ENCODE peak calls at places on chromosome 22, in four cellular contexts. One of them, this sample, is unnamed.
A peak's percentile ranks its signal among the peaks of the same experiment; 100 is the strongest.

GRCh38 chr22:20514658-20515406 is 7.4 kb downstream of the MED15 start:
- DNase-seq in kidney epithelial cell: no peak
- DNase-seq in fibroblast of lung: peak; percentile 88
- DNase-seq in RWPE1: peak; percentile 69
- DNase-seq in this sample: peak; percentile 59

GRCh38 chr22:50105529-50106100 is 15.8 kb downstream of the MOV10L1 start:
- DNase-seq in kidney epithelial cell: no peak
- DNase-seq in fibroblast of lung: no peak
- DNase-seq in RWPE1: peak; percentile 36
- DNase-seq in this sample: no peak

GRCh38 chr22:39724857-39725256 is 154.3 kb downstream of the CACNA1I start:
- DNase-seq in kidney epithelial cell: no peak
- DNase-seq in fibroblast of lung: no peak
- DNase-seq in RWPE1: no peak
- DNase-seq in this sample: no peak

GRCh38 chr22:44191036-44191454 is 10.3 kb downstream of the PARVG start:
- DNase-seq in kidney epithelial cell: no peak
- DNase-seq in fibroblast of lung: peak; percentile 37
- DNase-seq in RWPE1: no peak
- DNase-seq in this sample: no peak

GRCh38 chr22:49462795-49463194 is 364.9 kb downstream of the BRD1 start:
- DNase-seq in kidney epithelial cell: no peak
- DNase-seq in fibroblast of lung: no peak
- DNase-seq in RWPE1: no peak
- DNase-seq in this sample: no peak

GRCh38 chr22:23113847-23114720 is 27.7 kb downstream of the RSPH14 start:
- DNase-seq in kidney epithelial cell: no peak
- DNase-seq in fibroblast of lung: no peak
- DNase-seq in RWPE1: no peak
- DNase-seq in this sample: no peak

GRCh38 chr22:44532466-44533025 is 34.5 kb upstream of the RTL6 start:
- DNase-seq in kidney epithelial cell: no peak
- DNase-seq in fibroblast of lung: no peak
- DNase-seq in RWPE1: no peak
- DNase-seq in this sample: no peak

GRCh38 chr22:25970996-25971811 is 198.1 kb upstream of the SEZ6L start:
- DNase-seq in kidney epithelial cell: no peak
- DNase-seq in fibroblast of lung: no peak
- DNase-seq in RWPE1: no peak
- DNase-seq in this sample: no peak

GRCh38 chr22:33829549-33830280 is 90.6 kb downstream of the LARGE1 start:
- DNase-seq in kidney epithelial cell: no peak
- DNase-seq in fibroblast of lung: no peak
- DNase-seq in RWPE1: no peak
- DNase-seq in this sample: no peak

GRCh38 chr22:45224988-45225731 is 15.5 kb downstream of the KIAA0930 start:
- DNase-seq in kidney epithelial cell: no peak
- DNase-seq in fibroblast of lung: no peak
- DNase-seq in RWPE1: no peak
- DNase-seq in this sample: no peak

DNA sequence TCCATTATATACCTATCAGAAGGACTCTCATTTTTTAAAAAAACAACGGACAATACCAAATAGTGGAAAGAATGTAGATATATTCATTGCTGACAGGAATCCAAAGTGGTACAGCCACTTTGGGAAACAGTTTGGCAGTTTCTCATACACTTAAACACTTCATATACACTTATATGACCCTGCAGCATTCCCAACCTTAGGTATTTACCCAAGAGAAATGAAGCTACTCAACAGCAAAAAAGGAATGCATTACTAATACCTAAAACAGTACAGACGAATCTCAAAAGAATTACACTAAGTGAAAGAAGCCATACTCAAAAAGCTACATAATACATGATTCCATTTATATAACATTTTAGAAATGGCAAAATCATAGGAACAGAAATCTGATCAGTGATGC is 51.5 kb downstream of the RBFOX2 start:
- DNase-seq in kidney epithelial cell: no peak
- DNase-seq in fibroblast of lung: peak; percentile 92
- DNase-seq in RWPE1: no peak
- DNase-seq in this sample: no peak
- TF ChIP-seq CTCF in kidney epithelial cell: no peak
- TF ChIP-seq CTCF in fibroblast of lung: no peak
- TF ChIP-seq CTCF in RWPE1: no peak
- TF ChIP-seq CTCF in this sample: no peak

DNA sequence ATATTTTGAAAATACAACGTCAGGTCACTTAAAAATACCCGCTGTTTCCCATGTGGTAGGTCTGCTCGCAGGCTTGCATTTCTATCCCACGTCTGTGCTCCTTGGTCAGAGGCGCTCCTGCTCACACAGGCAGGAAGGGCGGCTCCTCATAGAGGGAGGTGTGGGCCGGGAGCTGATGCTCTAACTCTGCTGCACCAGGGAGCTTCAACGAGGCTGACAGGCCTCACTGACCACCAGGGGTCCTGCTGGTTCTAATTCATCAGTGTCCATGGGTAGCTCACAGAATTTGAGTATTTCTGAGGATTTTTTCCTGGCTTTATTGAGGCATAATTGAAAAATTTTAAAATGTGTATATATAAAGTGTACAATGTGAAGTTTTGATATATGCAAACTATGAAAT is 68.5 kb downstream of the PIWIL3 start:
- DNase-seq in kidney epithelial cell: no peak
- DNase-seq in fibroblast of lung: no peak
- DNase-seq in RWPE1: no peak
- DNase-seq in this sample: no peak
- TF ChIP-seq CTCF in kidney epithelial cell: no peak
- TF ChIP-seq CTCF in fibroblast of lung: peak; percentile 11
- TF ChIP-seq CTCF in RWPE1: no peak
- TF ChIP-seq CTCF in this sample: no peak

GRCh38 chr22:46262449-46263207 is 515 bp downstream of the PKDREJ start:
- DNase-seq in kidney epithelial cell: no peak
- DNase-seq in fibroblast of lung: peak; percentile 56
- DNase-seq in RWPE1: no peak
- DNase-seq in this sample: no peak
- TF ChIP-seq CTCF in kidney epithelial cell: peak; percentile 38
- TF ChIP-seq CTCF in fibroblast of lung: peak; percentile 31
- TF ChIP-seq CTCF in RWPE1: no peak
- TF ChIP-seq CTCF in this sample: no peak

DNA sequence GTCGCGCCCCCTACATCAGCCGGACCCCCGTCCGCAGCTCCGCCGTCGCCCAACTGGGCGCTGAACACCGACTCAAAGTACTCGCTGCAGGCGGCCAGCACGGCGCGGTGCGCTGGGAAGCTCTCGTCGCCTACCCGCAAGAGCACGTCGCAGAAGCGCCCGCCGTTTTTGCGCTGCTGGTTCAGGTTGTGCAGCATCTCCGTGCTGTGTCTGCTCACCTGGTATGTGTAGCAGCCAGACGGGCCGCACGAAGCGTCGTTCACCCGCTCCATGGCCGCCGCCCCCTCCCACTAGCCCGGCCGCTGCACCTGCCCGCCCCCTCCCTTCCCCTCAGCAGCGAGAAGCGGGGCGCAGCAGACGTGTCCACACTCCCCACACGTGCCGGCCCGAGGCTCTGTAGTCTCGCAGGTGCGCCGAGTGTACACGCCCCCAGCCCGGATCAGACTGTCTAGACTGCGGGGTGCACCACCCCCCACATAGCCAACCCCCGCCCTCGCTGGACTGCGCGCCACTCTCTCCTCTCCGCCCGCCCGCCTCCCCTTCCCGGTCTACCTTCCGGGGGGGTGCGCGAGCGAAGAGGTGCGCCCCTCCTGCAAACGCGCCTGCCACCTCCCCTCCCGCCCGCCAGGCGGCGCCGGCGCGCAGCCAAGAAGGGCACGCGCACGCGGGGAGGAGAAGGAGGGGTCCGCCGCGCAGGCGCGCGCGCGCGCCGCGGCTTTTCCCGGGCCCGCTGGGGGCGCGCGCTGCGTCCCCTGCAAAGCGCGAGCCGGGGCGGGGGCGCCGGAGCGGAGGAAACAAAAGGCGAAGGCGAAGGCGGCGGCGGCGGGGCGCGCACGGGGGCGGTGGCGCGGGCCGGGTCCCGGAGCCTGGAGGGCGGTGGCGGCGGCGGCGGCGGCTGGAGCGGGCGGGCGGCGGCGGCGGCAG is 553 bp downstream of the PATZ1 start:
- DNase-seq in kidney epithelial cell: no peak
- DNase-seq in fibroblast of lung: peak; percentile 84
- DNase-seq in RWPE1: peak; percentile 80
- DNase-seq in this sample: peak; percentile 58
- TF ChIP-seq CTCF in kidney epithelial cell: peak; percentile 51
- TF ChIP-seq CTCF in fibroblast of lung: peak; percentile 47
- TF ChIP-seq CTCF in RWPE1: peak; percentile 97
- TF ChIP-seq CTCF in this sample: peak; percentile 61

DNA sequence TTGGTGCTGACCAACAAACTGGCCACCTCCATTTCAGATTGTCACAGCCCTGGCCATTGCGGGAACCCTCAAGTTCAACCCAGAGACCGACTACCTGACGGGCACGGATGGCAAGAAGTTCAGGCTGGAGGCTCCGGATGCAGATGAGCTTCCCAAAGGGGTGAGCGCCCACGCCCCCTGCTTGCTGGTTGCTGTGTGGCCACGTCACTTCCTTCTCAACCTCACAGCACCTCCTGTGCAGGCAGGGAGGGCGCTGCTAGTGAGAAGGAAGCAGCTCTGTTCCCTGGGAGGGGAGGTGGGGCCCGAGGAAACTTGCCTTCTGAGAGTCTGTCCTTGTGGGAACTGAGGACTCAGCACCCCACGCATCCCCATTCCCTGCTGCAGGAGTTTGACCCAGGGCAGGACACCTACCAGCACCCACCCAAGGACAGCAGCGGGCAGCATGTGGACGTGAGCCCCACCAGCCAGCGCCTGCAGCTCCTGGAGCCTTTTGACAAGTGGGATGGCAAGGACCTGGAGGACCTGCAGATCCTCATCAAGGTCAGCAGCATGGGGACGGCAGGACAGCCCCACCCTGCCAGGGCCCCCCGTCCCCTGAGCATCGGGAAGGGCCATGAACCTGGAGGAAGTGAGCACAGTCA is 19.3 kb downstream of the POLR3H start:
- DNase-seq in kidney epithelial cell: no peak
- DNase-seq in fibroblast of lung: no peak
- DNase-seq in RWPE1: no peak
- DNase-seq in this sample: no peak
- TF ChIP-seq CTCF in kidney epithelial cell: no peak
- TF ChIP-seq CTCF in fibroblast of lung: peak; percentile 9
- TF ChIP-seq CTCF in RWPE1: no peak
- TF ChIP-seq CTCF in this sample: no peak

DNA sequence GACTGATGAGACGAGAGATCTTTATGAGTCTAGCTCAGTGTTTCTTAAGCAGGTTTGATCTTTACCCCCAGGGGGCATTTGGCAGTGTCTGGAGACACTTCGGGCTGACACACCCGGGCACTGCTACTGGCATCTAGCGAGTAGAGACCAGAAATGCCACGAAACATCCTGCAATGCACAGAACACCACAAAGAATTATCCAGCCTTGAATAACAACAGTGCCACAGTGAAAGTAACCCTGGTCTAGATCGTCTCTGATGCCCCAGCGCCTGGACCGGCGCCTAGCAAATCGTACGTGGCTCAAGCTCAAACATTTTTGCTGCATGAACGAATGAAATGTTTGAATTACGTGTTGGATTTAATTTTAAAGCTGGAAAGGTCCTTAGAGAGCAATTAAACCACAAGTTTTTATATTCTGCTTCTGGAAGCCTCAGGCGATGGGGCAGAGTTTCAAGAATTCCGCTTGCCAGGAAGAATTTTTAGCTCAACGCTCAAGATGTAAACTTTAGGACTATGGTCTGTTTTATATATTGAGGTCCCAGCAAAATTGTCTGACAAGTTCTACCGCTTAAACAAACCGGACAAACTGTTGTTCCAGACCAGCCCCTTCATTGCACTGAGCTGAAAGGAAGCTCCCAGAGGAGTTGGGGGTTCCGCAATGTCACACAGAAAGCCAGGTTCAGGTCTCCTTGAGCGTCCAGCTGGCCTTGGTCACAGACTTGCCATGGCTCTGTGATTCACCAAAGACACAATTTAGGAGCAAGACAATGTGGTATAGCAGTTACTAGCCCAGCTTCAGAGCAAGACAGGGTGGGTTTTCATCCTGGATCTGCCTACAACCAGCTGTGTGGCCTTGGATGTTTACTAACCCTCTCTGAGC is 44.2 kb upstream of the SMTN start:
- DNase-seq in kidney epithelial cell: no peak
- DNase-seq in fibroblast of lung: peak; percentile 33
- DNase-seq in RWPE1: peak; percentile 40
- DNase-seq in this sample: no peak
- TF ChIP-seq CTCF in kidney epithelial cell: no peak
- TF ChIP-seq CTCF in fibroblast of lung: no peak
- TF ChIP-seq CTCF in RWPE1: no peak
- TF ChIP-seq CTCF in this sample: no peak